ENCODE peak calls at places on chromosomes 1 and 21, in four cellular contexts. S is stimulated activated CD4-positive, alpha-beta T cell treated with anti-CD3 and anti-CD28 coated beads, Interleukin-1b, Interleukin-23, amount 100 ng/mL, for 24 hours; M is AG04450; V is stomach. K is an unnamed sample.

GRCh38 chr1:14321413-14321812 is 277.1 kb upstream of the KAZN start:
- DNase-seq in S (no peak), M (no peak), V (no peak), K (no peak)

GRCh38 chr1:174643206-174643605 is 195.4 kb downstream of the GPR52 start:
- DNase-seq in S (no peak), M (no peak), V (no peak), K (no peak)

GRCh38 chr1:47766832-47767740 is 230.1 kb downstream of the TRABD2B start:
- DNase-seq in S (no peak), M (no peak), V (no peak), K (no peak)

GRCh38 chr1:15489052-15489736 is 13.3 kb downstream of the CELA2B start:
- DNase-seq in S (no peak), M (no peak), V (no peak), K (no peak)

GRCh38 chr1:91699339-91699970 is 186.5 kb downstream of the TGFBR3 start:
- DNase-seq in S (no peak), M (no peak), V (no peak), K (no peak)

GRCh38 chr21:25487046-25487594 is 120.2 kb downstream of the MRPL39 start:
- DNase-seq in S (no peak), M (no peak), V (no peak), K (peak; percentile 96)

GRCh38 chr1:13878001-13878400 is 178.0 kb downstream of the PRDM2 start:
- DNase-seq in S (no peak), M (no peak), V (no peak), K (no peak)

GRCh38 chr1:107787299-107787698 is 177.7 kb downstream of the VAV3 start:
- DNase-seq in S (no peak), M (no peak), V (no peak), K (no peak)

GRCh38 chr1:234753979-234754378 is 144.0 kb upstream of the IRF2BP2 start:
- DNase-seq in S (no peak), M (no peak), V (no peak), K (no peak)

GRCh38 chr1:215018555-215018954 is 64.0 kb upstream of the KCNK2 start:
- DNase-seq in S (no peak), M (peak; percentile 60), V (no peak), K (no peak)

GRCh38 chr1:154744352-154744751 is 125.7 kb downstream of the KCNN3 start:
- DNase-seq in S (no peak), M (no peak), V (no peak), K (no peak)

GRCh38 chr1:38270241-38270871 is 223.8 kb upstream of the POU3F1 start:
- DNase-seq in S (no peak), M (no peak), V (no peak), K (no peak)

GRCh38 chr1:207462535-207462934 is 8.4 kb downstream of the CR2 start:
- DNase-seq in S (no peak), M (no peak), V (no peak), K (no peak)

GRCh38 chr1:2313651-2314296 is 77.6 kb downstream of the MORN1 start:
- DNase-seq in S (no peak), M (no peak), V (no peak), K (no peak)

GRCh38 chr1:114169509-114169908 is 15.8 kb upstream of the SYT6 start:
- DNase-seq in S (no peak), M (no peak), V (no peak), K (no peak)

GRCh38 chr1:97451944-97452343 is 468.9 kb downstream of the DPYD start:
- DNase-seq in S (no peak), M (no peak), V (no peak), K (no peak)

GRCh38 chr21:38661296-38662223 is 144.2 kb upstream of the ETS2 start:
- DNase-seq in S (no peak), M (peak; percentile 26), V (no peak), K (no peak)

GRCh38 chr1:24872446-24872845 is 57.6 kb downstream of the RUNX3 start:
- DNase-seq in S (no peak), M (no peak), V (peak; percentile 24), K (no peak)

GRCh38 chr1:17141441-17142197 is 22.4 kb upstream of the PADI2 start:
- DNase-seq in S (no peak), M (no peak), V (no peak), K (peak; percentile 85)

GRCh38 chr1:88683516-88683847 is 591 bp upstream of the PKN2 start:
- DNase-seq in S (peak; percentile 31), M (no peak), V (peak; percentile 35), K (no peak)

GRCh38 chr1:43058545-43059360 is 100.1 kb upstream of the SLC2A1 start:
- DNase-seq in S (no peak), M (no peak), V (no peak), K (no peak)

GRCh38 chr21:38787461-38788274 is 18.1 kb upstream of the ETS2 start:
- DNase-seq in S (no peak), M (no peak), V (peak; percentile 75), K (no peak)

K was measured in GM12878.